ENCODE peak calls at places on chromosome 11, in four cellular contexts. G, F, H and C are unnamed samples.

GRCh38 chr11:115193931-115194797 is 310.1 kb downstream of the CADM1 start:
- DNase-seq in G (no peak), F (peak), H (no peak), C (peak)

GRCh38 chr11:134503104-134503503 is 91.1 kb upstream of the B3GAT1 start:
- DNase-seq in G (no peak), F (no peak), H (no peak), C (no peak)

GRCh38 chr11:369336-370018 is at the start of gene B4GALNT4:
- DNase-seq in G (no peak), F (no peak), H (peak), C (no peak)

GRCh38 chr11:100578966-100579365 is 108.1 kb upstream of the ARHGAP42 start:
- DNase-seq in G (no peak), F (no peak), H (no peak), C (no peak)

GRCh38 chr11:6526411-6527135 is 29.5 kb downstream of the DNHD1 start:
- DNase-seq in G (no peak), F (peak), H (no peak), C (no peak)

GRCh38 chr11:47376183-47376542 is 2.2 kb downstream of the SPI1 start:
- DNase-seq in G (no peak), F (no peak), H (no peak), C (no peak)

GRCh38 chr11:114612686-114613085 is 17.1 kb upstream of the NXPE4 start:
- DNase-seq in G (no peak), F (no peak), H (no peak), C (no peak)

GRCh38 chr11:108571001-108571400 is 22.6 kb downstream of the EXPH5 start:
- DNase-seq in G (no peak), F (no peak), H (no peak), C (no peak)

GRCh38 chr11:47106839-47107520 is 69.7 kb downstream of the ARFGAP2 start:
- DNase-seq in G (no peak), F (no peak), H (no peak), C (no peak)

GRCh38 chr11:26088391-26088790 is 243.5 kb upstream of the ANO3 start:
- DNase-seq in G (no peak), F (no peak), H (no peak), C (no peak)

GRCh38 chr11:6397636-6398035 is 7.4 kb downstream of the SMPD1 start:
- DNase-seq in G (no peak), F (no peak), H (no peak), C (no peak)

GRCh38 chr11:11335043-11335442 is 18.0 kb downstream of the CSNK2A3 start:
- DNase-seq in G (no peak), F (no peak), H (no peak), C (no peak)

GRCh38 chr11:124920870-124921609 is 2.0 kb downstream of the HEPN1 start:
- DNase-seq in G (peak), F (no peak), H (no peak), C (no peak)

GRCh38 chr11:78039919-78040671 is 17.0 kb upstream of the KCTD14 start:
- DNase-seq in G (peak), F (no peak), H (peak), C (peak)

GRCh38 chr11:2517016-2517385 is 72.2 kb downstream of the KCNQ1 start:
- DNase-seq in G (no peak), F (no peak), H (no peak), C (no peak)

GRCh38 chr11:38006466-38006865 is 1408.4 kb upstream of the RAG2 start:
- DNase-seq in G (no peak), F (no peak), H (no peak), C (no peak)

GRCh38 chr11:86241956-86242525 is 2.5 kb upstream of the EED start:
- DNase-seq in G (no peak), F (no peak), H (no peak), C (no peak)

GRCh38 chr11:70711911-70712185 is 313.5 kb downstream of the CTTN start:
- DNase-seq in G (no peak), F (no peak), H (no peak), C (no peak)

GRCh38 chr11:123235687-123236261 is 40.7 kb upstream of the CLMP start:
- DNase-seq in G (no peak), F (no peak), H (no peak), C (no peak)

GRCh38 chr11:96694338-96694737 is 304.5 kb downstream of the JRKL start:
- DNase-seq in G (no peak), F (no peak), H (no peak), C (no peak)

GRCh38 chr11:60118333-60118732 is 29.9 kb downstream of the MS4A2 start:
- DNase-seq in G (no peak), F (no peak), H (no peak), C (no peak)

GRCh38 chr11:104076455-104076854 is 40.0 kb downstream of the DDI1 start:
- DNase-seq in G (no peak), F (no peak), H (no peak), C (no peak)
- TF ChIP-seq POLR2A in G (no peak), F (no peak), H (no peak), C (no peak)

GRCh38 chr11:130086627-130087026 is 16.9 kb downstream of the APLP2 start:
- DNase-seq in G (no peak), F (no peak), H (no peak), C (no peak)
- TF ChIP-seq ESRRA in G (no peak), F (no peak), H (no peak), C (no peak)

GRCh38 chr11:65853249-65853979 is 4.6 kb downstream of the CFL1 start:
- DNase-seq in G (no peak), F (no peak), H (no peak), C (no peak)
- TF ChIP-seq POLR2A in G (no peak), F (peak), H (peak), C (no peak)

GRCh38 chr11:8230921-8231847 is 32.5 kb downstream of the LMO1 start:
- DNase-seq in G (no peak), F (no peak), H (no peak), C (no peak)

GRCh38 chr11:8227156-8228152 is 36.2 kb downstream of the LMO1 start:
- DNase-seq in G (no peak), F (no peak), H (no peak), C (no peak)

GRCh38 chr11:8228206-8228605 is 35.5 kb downstream of the LMO1 start:
- DNase-seq in G (no peak), F (no peak), H (no peak), C (no peak)

GRCh38 chr11:8230178-8230859 is 33.4 kb downstream of the LMO1 start:
- DNase-seq in G (no peak), F (no peak), H (peak), C (no peak)

DNA sequence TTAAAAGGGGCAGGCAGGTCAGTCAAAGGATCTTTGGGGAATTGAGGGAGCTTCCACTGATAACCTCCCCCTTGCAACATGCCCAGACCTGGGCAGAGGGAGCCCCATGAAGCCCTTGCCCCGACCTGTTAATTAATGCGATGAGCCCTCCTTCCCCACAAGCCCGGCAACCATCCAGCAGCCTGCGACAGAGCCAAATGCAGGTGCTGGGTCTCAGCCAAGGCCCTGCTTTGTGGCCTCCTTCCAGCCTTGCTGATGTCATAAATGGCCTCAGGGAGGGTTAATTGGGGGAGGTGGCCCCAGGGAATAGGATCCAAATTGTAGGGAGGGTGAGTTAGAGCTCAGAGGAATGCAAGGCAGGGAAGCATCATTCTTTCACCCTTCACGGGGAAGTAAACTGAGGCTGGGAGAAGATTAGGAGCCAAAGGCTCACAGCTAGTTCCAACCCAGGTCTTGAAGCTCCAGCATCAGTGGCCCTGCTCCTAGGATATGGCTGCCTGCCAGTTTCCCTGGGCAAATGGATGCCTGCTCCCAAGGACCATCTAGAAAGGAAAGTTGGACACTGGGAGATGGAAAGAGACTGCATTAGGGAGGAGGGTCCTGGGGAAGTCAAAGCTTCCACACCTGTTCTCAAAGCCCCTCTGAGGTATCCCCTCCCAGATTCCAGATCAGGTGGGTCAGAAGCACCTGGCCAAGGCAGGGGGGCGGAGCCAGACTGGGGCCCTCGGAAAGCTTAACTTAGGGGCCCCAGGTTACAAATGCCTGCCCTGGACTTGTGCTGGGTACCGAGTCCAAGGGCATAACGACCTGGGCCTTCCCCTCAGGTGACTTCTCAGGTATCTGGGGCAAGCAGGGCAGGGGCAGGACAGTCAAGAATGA is 34.1 kb downstream of the LMO1 start:
- DNase-seq in G (no peak), F (no peak), H (no peak), C (no peak)
- TF ChIP-seq ESRRA in G (no peak), F (no peak), H (no peak), C (no peak)

DNA sequence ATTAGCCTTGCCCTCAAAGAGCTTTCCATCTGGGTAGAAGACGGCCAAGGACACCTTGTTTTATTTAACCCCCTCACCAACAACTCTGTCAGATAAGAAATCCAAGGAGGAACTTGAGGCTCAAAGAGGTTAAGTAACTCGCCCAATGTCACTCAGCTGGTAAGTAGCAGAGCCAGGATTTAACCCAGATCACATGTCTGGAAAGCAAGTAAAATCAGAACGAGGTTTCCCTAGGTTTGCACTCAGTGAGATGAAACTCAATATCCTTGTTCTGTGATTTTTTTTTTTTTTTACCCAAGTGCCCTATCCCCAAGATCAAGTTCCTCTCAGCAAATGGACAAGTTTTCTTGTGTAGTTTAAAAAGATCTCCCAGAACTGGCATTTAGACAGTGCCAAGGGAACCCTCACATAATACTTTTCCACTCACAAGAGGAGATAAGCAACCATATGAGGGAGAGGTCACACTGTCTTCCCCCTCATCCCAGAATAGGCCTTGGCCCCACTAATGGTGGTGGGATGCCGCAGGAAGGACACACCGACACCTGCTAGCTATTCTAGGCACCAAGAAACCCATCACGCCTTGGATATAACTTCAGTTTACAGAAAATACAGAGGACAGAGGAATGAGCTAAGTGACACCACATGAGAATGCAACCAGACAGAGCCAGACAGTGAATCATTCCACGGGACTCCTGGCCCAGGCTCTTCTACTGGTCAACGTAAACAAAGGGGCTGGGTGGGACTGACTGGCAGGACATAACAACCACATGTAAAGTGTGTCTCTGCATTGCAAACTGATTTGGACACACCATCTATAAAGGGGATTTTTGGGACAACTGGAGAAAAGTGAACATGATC is 8.6 kb upstream of the ARAP1 start:
- DNase-seq in G (peak), F (no peak), H (no peak), C (no peak)
- TF ChIP-seq POLR2A in G (no peak), F (no peak), H (no peak), C (no peak)

GRCh38 chr11:9802291-9802861 is 138.5 kb downstream of the SWAP70 start:
- DNase-seq in G (no peak), F (no peak), H (no peak), C (no peak)
- TF ChIP-seq ESRRA in G (no peak), F (no peak), H (no peak), C (no peak)

DNA sequence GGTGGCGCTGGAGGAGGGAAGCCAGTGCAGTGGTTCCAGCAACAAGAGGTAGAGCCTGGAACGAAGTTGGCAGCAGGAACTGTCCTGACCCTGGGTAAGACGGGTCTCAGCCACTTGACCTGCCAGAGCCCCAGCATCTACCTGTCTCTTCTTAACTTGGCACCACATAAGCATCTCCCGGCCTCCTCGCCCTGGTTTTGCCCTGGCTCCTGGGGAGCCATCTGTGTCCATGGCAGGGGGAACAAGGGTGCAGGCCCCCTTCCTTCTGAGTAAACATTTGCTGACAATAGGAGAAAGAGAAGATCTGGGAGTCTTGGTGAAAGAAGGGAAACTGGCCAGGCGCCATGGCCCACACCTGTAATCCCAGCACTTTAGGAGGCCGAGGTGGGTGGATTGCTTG is 12.8 kb downstream of the P2RY2 start:
- DNase-seq in G (no peak), F (no peak), H (no peak), C (no peak)
- TF ChIP-seq POLR2A in G (no peak), F (no peak), H (no peak), C (no peak)

DNA sequence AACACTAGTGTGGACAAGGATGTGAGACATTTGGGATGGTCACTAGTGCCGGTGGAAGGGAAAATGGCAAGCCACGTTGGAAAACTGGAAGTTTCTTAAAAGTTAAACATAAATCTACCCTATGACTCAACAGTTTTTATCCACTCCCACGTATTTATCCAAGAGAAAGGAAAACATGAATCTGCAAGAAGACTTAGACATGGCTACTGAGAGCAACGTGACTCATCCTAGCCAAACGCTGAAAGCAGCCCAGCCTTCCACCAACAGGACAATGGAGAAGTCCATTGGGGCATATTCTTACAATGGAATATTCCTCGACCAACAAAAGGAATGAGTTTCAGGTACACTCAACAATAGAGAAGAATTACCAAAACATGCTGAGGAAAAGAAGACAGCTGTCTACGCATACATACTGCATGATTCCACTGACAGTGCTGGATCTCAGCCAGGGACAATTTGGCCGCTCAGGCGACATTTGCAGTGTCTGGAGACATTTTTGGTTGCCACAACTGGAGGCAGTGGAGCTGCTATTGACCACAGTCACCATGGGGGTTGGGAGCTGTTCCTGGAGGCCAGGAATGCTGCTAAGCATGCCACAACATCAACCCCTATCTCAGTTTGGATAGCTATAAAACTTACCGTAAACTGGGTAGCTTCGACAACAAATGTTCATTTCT is 21.2 kb downstream of the SYT13 start:
- DNase-seq in G (peak), F (no peak), H (no peak), C (peak)
- TF ChIP-seq ESRRA in G (no peak), F (no peak), H (no peak), C (no peak)

GRCh38 chr11:12415567-12415966 is 38.2 kb downstream of the PARVA start:
- DNase-seq in G (no peak), F (no peak), H (no peak), C (no peak)

GRCh38 chr11:12411806-12412727 is 34.7 kb downstream of the PARVA start:
- DNase-seq in G (peak), F (no peak), H (peak), C (peak)

GRCh38 chr11:12416552-12416951 is 39.2 kb downstream of the PARVA start:
- DNase-seq in G (no peak), F (no peak), H (no peak), C (no peak)

GRCh38 chr11:12413141-12414055 is 36.0 kb downstream of the PARVA start:
- DNase-seq in G (no peak), F (no peak), H (no peak), C (no peak)

DNA sequence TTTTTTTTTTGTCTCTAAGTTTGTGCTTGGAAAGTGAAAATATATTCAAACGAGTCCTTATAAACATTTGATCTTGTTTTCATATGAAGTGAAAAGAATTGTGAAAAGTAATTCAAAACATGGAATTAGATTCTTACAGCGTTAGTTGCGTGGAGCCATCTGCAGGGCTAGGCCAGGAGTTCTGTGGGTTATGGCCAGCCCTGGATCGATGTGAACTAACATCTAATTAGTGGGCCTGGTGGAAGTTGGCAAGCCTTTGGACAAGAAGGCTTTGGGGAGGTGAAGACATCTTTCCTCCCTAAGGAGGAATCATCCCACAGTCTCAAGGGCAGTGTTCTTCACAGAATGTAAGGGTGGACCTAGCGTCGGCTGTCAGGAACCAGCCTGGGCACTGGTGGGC is 37.3 kb downstream of the PARVA start:
- DNase-seq in G (no peak), F (no peak), H (no peak), C (no peak)
- TF ChIP-seq POLR2A in G (no peak), F (no peak), H (no peak), C (no peak)

GRCh38 chr11:35458846-35459245 is 39.5 kb upstream of the SLC1A2 start:
- DNase-seq in G (no peak), F (no peak), H (no peak), C (no peak)

GRCh38 chr11:35466058-35466457 is 46.7 kb upstream of the SLC1A2 start:
- DNase-seq in G (no peak), F (no peak), H (no peak), C (no peak)

GRCh38 chr11:35461917-35462316 is 42.6 kb upstream of the SLC1A2 start:
- DNase-seq in G (no peak), F (no peak), H (no peak), C (no peak)

GRCh38 chr11:35464308-35464707 is 45.0 kb upstream of the SLC1A2 start:
- DNase-seq in G (no peak), F (no peak), H (no peak), C (no peak)

GRCh38 chr11:35463211-35463810 is 44.0 kb upstream of the SLC1A2 start:
- DNase-seq in G (no peak), F (no peak), H (no peak), C (no peak)
- TF ChIP-seq ESRRA in G (no peak), F (no peak), H (no peak), C (no peak)